ENCODE peak calls at places on chromosome 1, in six cellular contexts. W is H4; I is stimulated activated effector memory CD8-positive, alpha-beta T cell treated with anti-CD3 and anti-CD28 coated beads, Interleukin-12 subunit alpha, Interleukin-12 subunit beta, amount 100 ng/mL, for 72 hours; B is colonic mucosa; U is DMS 273 treated with DMSO at 0.1 percent for 48 hours; D is kidney. L is an unnamed sample.

GRCh38 chr1:41919764-41920397 is 1.2 kb upstream of the HIVEP3 start:
- DNase-seq in W (peak), I (peak), B (no peak), U (no peak), D (peak), L (peak)

GRCh38 chr1:54516249-54516920 is 31.6 kb upstream of the ACOT11 start:
- DNase-seq in W (no peak), I (no peak), B (no peak), U (no peak), D (no peak), L (no peak)

GRCh38 chr1:162144268-162144667 is 74.8 kb downstream of the NOS1AP start:
- DNase-seq in W (no peak), I (no peak), B (no peak), U (no peak), D (no peak), L (no peak)

GRCh38 chr1:234217316-234217840 is 155.9 kb upstream of the COA6 start:
- DNase-seq in W (no peak), I (no peak), B (no peak), U (no peak), D (no peak), L (no peak)

GRCh38 chr1:56376188-56376984 is 203.0 kb downstream of the PLPP3 start:
- DNase-seq in W (peak), I (no peak), B (no peak), U (no peak), D (no peak), L (peak)

GRCh38 chr1:228259951-228260350 is 52.1 kb downstream of the OBSCN start:
- DNase-seq in W (no peak), I (no peak), B (no peak), U (no peak), D (no peak), L (no peak)

GRCh38 chr1:14476170-14476955 is 122.1 kb upstream of the KAZN start:
- DNase-seq in W (no peak), I (no peak), B (no peak), U (no peak), D (no peak), L (no peak)

GRCh38 chr1:9655127-9655723 is 3.7 kb downstream of the PIK3CD start:
- DNase-seq in W (no peak), I (peak), B (no peak), U (no peak), D (no peak), L (no peak)

GRCh38 chr1:52651904-52652303 is 18.9 kb downstream of the SHISAL2A start:
- DNase-seq in W (no peak), I (no peak), B (no peak), U (no peak), D (peak), L (peak)